ENCODE peak calls at places on chromosomes 16 and 17, in five cellular contexts. V is AG09319, N is B cell, M is GM04503, E is left ventricle myocardium superior. G is an unnamed sample.

GRCh38 chr16:28504707-28505404 is 1.8 kb downstream of the IL27 start:
- DNase-seq in E (no peak), N (no peak), M (no peak), V (no peak), G (peak)

GRCh38 chr16:3009568-3010390 is 2.9 kb upstream of the CLDN9 start:
- DNase-seq in M (no peak), N (no peak), V (no peak), E (no peak), G (no peak)

GRCh38 chr17:8629371-8630226 is 926 bp downstream of the MYH10 start:
- DNase-seq in E (peak), V (no peak), N (no peak), M (no peak), G (no peak)

GRCh38 chr16:3171855-3172593 is 16.0 kb upstream of the OR1F1 start:
- DNase-seq in N (no peak), E (no peak), V (no peak), M (no peak), G (no peak)

GRCh38 chr17:41520821-41521521 is 2.3 kb upstream of the KRT15 start:
- DNase-seq in N (no peak), V (no peak), M (no peak), E (no peak), G (peak)

GRCh38 chr17:80395402-80396151 is 19.4 kb upstream of the ENDOV start:
- DNase-seq in N (no peak), V (no peak), E (no peak), M (no peak), G (no peak)

GRCh38 chr17:51006601-51007000 is 114.1 kb downstream of the SPAG9 start:
- DNase-seq in E (no peak), V (no peak), M (peak), N (no peak), G (no peak)

GRCh38 chr17:76153640-76154039 is 12.6 kb upstream of the FOXJ1 start:
- DNase-seq in E (no peak), N (no peak), M (no peak), V (no peak), G (no peak)

GRCh38 chr16:49092704-49093103 is 188.9 kb downstream of the CBLN1 start:
- DNase-seq in E (no peak), M (no peak), N (no peak), V (no peak), G (no peak)

G was measured in NCI-H2171.